ENCODE peak calls at places on chromosome 7, in six cellular contexts. D is activated CD4-positive, alpha-beta T cell treated with anti-CD3 and anti-CD28 coated beads for 4 hours; L is kidney epithelial cell; B is HS-5; E is stimulated activated CD4-positive, alpha-beta T cell treated with anti-CD3 and anti-CD28 coated beads, Interleukin-2, amount 100 ng/mL, for 48 hours; X is brain microvascular endothelial cell. Y is an unnamed sample.

GRCh38 chr7:71626206-71626605 is 494.3 kb downstream of the GALNT17 start:
- DNase-seq in D (no peak), L (peak; percentile 53), B (no peak), E (no peak), X (peak; percentile 76), Y (no peak)

GRCh38 chr7:44309271-44310091 is 15.9 kb downstream of the CAMK2B start:
- DNase-seq in D (peak; percentile 17), L (no peak), B (no peak), E (peak; percentile 37), X (no peak), Y (peak; percentile 46)

GRCh38 chr7:44615149-44615611 is 8.8 kb downstream of the OGDH start:
- DNase-seq in D (no peak), L (no peak), B (no peak), E (no peak), X (no peak), Y (no peak)

GRCh38 chr7:133619491-133619890 is 366.6 kb downstream of the EXOC4 start:
- DNase-seq in D (no peak), L (no peak), B (no peak), E (no peak), X (no peak), Y (no peak)

GRCh38 chr7:105768898-105769507 is 107.4 kb downstream of the ATXN7L1 start:
- DNase-seq in D (no peak), L (no peak), B (no peak), E (no peak), X (no peak), Y (no peak)

GRCh38 chr7:42606217-42606905 is 305.5 kb downstream of the C7orf25 start:
- DNase-seq in D (no peak), L (no peak), B (peak; percentile 2), E (no peak), X (no peak), Y (no peak)

GRCh38 chr7:37285701-37286475 is 162.8 kb downstream of the ELMO1 start:
- DNase-seq in D (no peak), L (no peak), B (no peak), E (no peak), X (no peak), Y (no peak)

GRCh38 chr7:55524558-55525310 is 47.6 kb downstream of the VOPP1 start:
- DNase-seq in D (no peak), L (no peak), B (no peak), E (no peak), X (no peak), Y (no peak)

GRCh38 chr7:133197972-133198544 is 54.8 kb upstream of the EXOC4 start:
- DNase-seq in D (no peak), L (no peak), B (no peak), E (no peak), X (no peak), Y (no peak)

GRCh38 chr7:153245809-153246208 is 486.3 kb downstream of the ACTR3B start:
- DNase-seq in D (no peak), L (no peak), B (no peak), E (no peak), X (no peak), Y (no peak)

GRCh38 chr7:138954545-138955475 is 26.4 kb downstream of the KIAA1549 start:
- DNase-seq in D (no peak), L (no peak), B (no peak), E (no peak), X (no peak), Y (no peak)

GRCh38 chr7:150937848-150938561 is 40.1 kb downstream of the KCNH2 start:
- DNase-seq in D (no peak), L (no peak), B (no peak), E (no peak), X (peak; percentile 3), Y (no peak)

GRCh38 chr7:132501956-132502355 is 74.3 kb downstream of the PLXNA4 start:
- DNase-seq in D (no peak), L (no peak), B (no peak), E (no peak), X (no peak), Y (no peak)

GRCh38 chr7:25391295-25391861 is 163.1 kb upstream of the NPVF start:
- DNase-seq in D (no peak), L (no peak), B (no peak), E (no peak), X (peak; percentile 9), Y (no peak)

GRCh38 chr7:150400779-150401423 is 21.8 kb downstream of the ZNF775 start:
- DNase-seq in D (no peak), L (no peak), B (no peak), E (no peak), X (no peak), Y (no peak)

GRCh38 chr7:37015353-37016034 is 291.2 kb upstream of the AOAH start:
- DNase-seq in D (no peak), L (no peak), B (no peak), E (no peak), X (no peak), Y (no peak)

GRCh38 chr7:77655836-77656455 is 40.3 kb upstream of the RSBN1L start:
- DNase-seq in D (no peak), L (no peak), B (no peak), E (no peak), X (peak; percentile 17), Y (no peak)

GRCh38 chr7:2530076-2530967 is 10.7 kb downstream of the LFNG start:
- DNase-seq in D (peak; percentile 72), L (no peak), B (no peak), E (no peak), X (no peak), Y (peak; percentile 77)

GRCh38 chr7:1752771-1753562 is 82.9 kb downstream of the ELFN1 start:
- DNase-seq in D (no peak), L (no peak), B (no peak), E (no peak), X (no peak), Y (no peak)

GRCh38 chr7:149753370-149754233 is 19.8 kb downstream of the ZNF467 start:
- DNase-seq in D (no peak), L (no peak), B (no peak), E (no peak), X (peak; percentile 29), Y (no peak)

GRCh38 chr7:131225619-131226101 is 102.0 kb upstream of the MKLN1 start:
- DNase-seq in D (no peak), L (peak; percentile 81), B (no peak), E (no peak), X (no peak), Y (no peak)

GRCh38 chr7:113314594-113314993 is 196.2 kb upstream of the SMIM30 start:
- DNase-seq in D (no peak), L (no peak), B (no peak), E (no peak), X (no peak), Y (no peak)

GRCh38 chr7:18546576-18546975 is 51.0 kb downstream of the HDAC9 start:
- DNase-seq in D (no peak), L (no peak), B (no peak), E (no peak), X (no peak), Y (no peak)

GRCh38 chr7:124113040-124113439 is 80.2 kb upstream of the TMEM229A start:
- DNase-seq in D (no peak), L (no peak), B (no peak), E (no peak), X (no peak), Y (no peak)